ENCODE peak calls at places on chromosomes 2 and 18, in six cellular contexts. L, Z, C, H, N and W are unnamed samples.

GRCh38 chr2:1775511-1776035 is 31.3 kb upstream of the PXDN start:
- DNase-seq in L (no peak), Z (no peak), C (no peak), H (no peak), N (no peak), W (no peak)

GRCh38 chr2:25339791-25340339 is 1.9 kb downstream of the DNMT3A start:
- DNase-seq in L (no peak), Z (no peak), C (no peak), H (no peak), N (no peak), W (no peak)

GRCh38 chr2:121255363-121255762 is 29.6 kb downstream of the TFCP2L1 start:
- DNase-seq in L (no peak), Z (no peak), C (no peak), H (no peak), N (no peak), W (no peak)

GRCh38 chr18:50661013-50661412 is 101.1 kb downstream of the MAPK4 start:
- DNase-seq in L (no peak), Z (no peak), C (no peak), H (no peak), N (no peak), W (no peak)

GRCh38 chr2:46518848-46519247 is 39.5 kb downstream of the TMEM247 start:
- DNase-seq in L (no peak), Z (no peak), C (no peak), H (no peak), N (no peak), W (no peak)

GRCh38 chr2:176160251-176161040 is 3.3 kb downstream of the HOXD3 start:
- DNase-seq in L (no peak), Z (no peak), C (no peak), H (no peak), N (no peak), W (no peak)

GRCh38 chr2:137826373-137827372 is 137.6 kb upstream of the HNMT start:
- DNase-seq in L (no peak), Z (no peak), C (no peak), H (no peak), N (no peak), W (no peak)

GRCh38 chr2:240934701-240935100 is 28.6 kb downstream of the CROCC2 start:
- DNase-seq in L (no peak), Z (no peak), C (no peak), H (peak; percentile 54), N (no peak), W (peak; percentile 82)

GRCh38 chr2:68757081-68757480 is 22.5 kb downstream of the ARHGAP25 start:
- DNase-seq in L (no peak), Z (no peak), C (no peak), H (no peak), N (no peak), W (no peak)

GRCh38 chr2:70247364-70248144 is 874 bp downstream of the TIA1 start:
- DNase-seq in L (no peak), Z (no peak), C (peak; percentile 43), H (no peak), N (peak; percentile 50), W (no peak)

GRCh38 chr18:66749030-66749429 is 145.1 kb upstream of the CDH19 start:
- DNase-seq in L (no peak), Z (peak; percentile 57), C (no peak), H (no peak), N (no peak), W (no peak)

GRCh38 chr2:211455225-211455841 is 898.9 kb downstream of the CPS1 start:
- DNase-seq in L (no peak), Z (peak; percentile 42), C (peak; percentile 23), H (peak; percentile 60), N (peak; percentile 58), W (no peak)

GRCh38 chr2:16216555-16216938 is 276.2 kb downstream of the MYCN start:
- DNase-seq in L (no peak), Z (no peak), C (no peak), H (no peak), N (no peak), W (no peak)

GRCh38 chr2:111135910-111136297 is 15.2 kb downstream of the BCL2L11 start:
- DNase-seq in L (no peak), Z (no peak), C (peak; percentile 32), H (no peak), N (peak; percentile 4), W (no peak)

GRCh38 chr2:158993721-158994587 is 25.5 kb downstream of the TANC1 start:
- DNase-seq in L (no peak), Z (no peak), C (no peak), H (no peak), N (peak; percentile 38), W (no peak)

GRCh38 chr18:73118121-73118816 is 250.5 kb upstream of the NETO1 start:
- DNase-seq in L (no peak), Z (no peak), C (no peak), H (no peak), N (peak; percentile 37), W (no peak)

GRCh38 chr18:32373995-32374394 is 96.7 kb downstream of the GAREM1 start:
- DNase-seq in L (no peak), Z (no peak), C (peak; percentile 24), H (no peak), N (peak; percentile 40), W (no peak)

GRCh38 chr2:216222650-216223352 is 113.7 kb downstream of the XRCC5 start:
- DNase-seq in L (no peak), Z (no peak), C (peak; percentile 26), H (no peak), N (peak; percentile 78), W (no peak)

GRCh38 chr18:58785171-58785805 is 79.4 kb upstream of the ZNF532 start:
- DNase-seq in L (no peak), Z (no peak), C (peak; percentile 92), H (no peak), N (peak; percentile 89), W (no peak)

GRCh38 chr2:41934323-41935003 is 113.4 kb upstream of the PKDCC start:
- DNase-seq in L (no peak), Z (peak; percentile 50), C (peak; percentile 96), H (no peak), N (peak; percentile 73), W (no peak)

GRCh38 chr18:22694954-22695353 is 238.2 kb upstream of the RBBP8 start:
- DNase-seq in L (no peak), Z (peak; percentile 68), C (peak; percentile 83), H (peak; percentile 90), N (peak; percentile 99), W (no peak)

GRCh38 chr2:239374896-239375277 is 25.9 kb downstream of the HDAC4 start:
- DNase-seq in L (no peak), Z (no peak), C (no peak), H (no peak), N (no peak), W (no peak)

GRCh38 chr2:234708091-234708683 is 211.3 kb upstream of the ARL4C start:
- DNase-seq in L (no peak), Z (no peak), C (no peak), H (peak; percentile 55), N (no peak), W (peak; percentile 36)

GRCh38 chr2:218992703-218993344 is 398 bp downstream of the CRYBA2 start:
- DNase-seq in L (no peak), Z (no peak), C (no peak), H (no peak), N (peak; percentile 34), W (no peak)

GRCh38 chr2:9251154-9252001 is 44.8 kb downstream of the ASAP2 start:
- DNase-seq in L (no peak), Z (peak; percentile 84), C (peak; percentile 48), H (no peak), N (peak; percentile 95), W (no peak)

GRCh38 chr2:199997296-199997695 is 41.9 kb downstream of the MAIP1 start:
- DNase-seq in L (no peak), Z (no peak), C (no peak), H (no peak), N (no peak), W (no peak)

GRCh38 chr2:27356056-27356381 is 545 bp downstream of the GTF3C2 start:
- DNase-seq in L (no peak), Z (no peak), C (no peak), H (peak; percentile 64), N (peak; percentile 79), W (no peak)